ENCODE peak calls at places on chromosomes 7 and 10, in seven cellular contexts. M is fibroblast of the aortic adventitia, F is hypothalamus, Q is HuH-7.5, W is GM10248, K is mucosa of gallbladder, R is EH. V is an unnamed sample.

GRCh38 chr10:86849495-86849894 is 93.1 kb downstream of the BMPR1A start:
- DNase-seq in M (no peak), F (no peak), Q (no peak), W (no peak), K (no peak), R (no peak), V (no peak)

GRCh38 chr7:23687011-23687410 is 7.0 kb downstream of the FAM221A start:
- DNase-seq in M (no peak), F (no peak), Q (no peak), W (no peak), K (no peak), R (no peak), V (no peak)

GRCh38 chr7:116353614-116354013 is 143.3 kb downstream of the TES start:
- DNase-seq in M (peak; percentile 38), F (no peak), Q (no peak), W (no peak), K (no peak), R (no peak), V (peak; percentile 40)

GRCh38 chr7:110803602-110804143 is 287.3 kb upstream of the LRRN3 start:
- DNase-seq in M (no peak), F (no peak), Q (no peak), W (no peak), K (no peak), R (no peak), V (no peak)

GRCh38 chr10:88968316-88968882 is 15.8 kb upstream of the ACTA2 start:
- DNase-seq in M (no peak), F (no peak), Q (no peak), W (no peak), K (no peak), R (peak; percentile 78), V (no peak)

GRCh38 chr10:101562231-101562630 is 25.8 kb downstream of the POLL start:
- DNase-seq in M (no peak), F (no peak), Q (no peak), W (no peak), K (no peak), R (no peak), V (no peak)

GRCh38 chr10:10824611-10825148 is 193.0 kb upstream of the CELF2 start:
- DNase-seq in M (peak; percentile 98), F (no peak), Q (no peak), W (no peak), K (peak; percentile 28), R (peak; percentile 94), V (peak; percentile 91)

GRCh38 chr7:30931927-30932540 is 20.4 kb downstream of the AQP1 start:
- DNase-seq in M (no peak), F (no peak), Q (peak; percentile 4), W (no peak), K (no peak), R (no peak), V (no peak)

GRCh38 chr7:76372984-76373833 is 14.4 kb upstream of the YWHAG start:
- DNase-seq in M (peak; percentile 86), F (no peak), Q (no peak), W (no peak), K (peak; percentile 42), R (peak; percentile 68), V (peak; percentile 79)

GRCh38 chr10:34262965-34263364 is 552.1 kb downstream of the PARD3 start:
- DNase-seq in M (no peak), F (no peak), Q (no peak), W (no peak), K (no peak), R (no peak), V (peak; percentile 21)

GRCh38 chr10:12819656-12820055 is 181.9 kb downstream of the CCDC3 start:
- DNase-seq in M (no peak), F (no peak), Q (no peak), W (no peak), K (no peak), R (no peak), V (no peak)

GRCh38 chr10:6045600-6046457 is 16.3 kb downstream of the IL2RA start:
- DNase-seq in M (no peak), F (no peak), Q (no peak), W (no peak), K (no peak), R (no peak), V (no peak)

GRCh38 chr7:139588632-139589031 is 65.1 kb downstream of the CLEC2L start:
- DNase-seq in M (peak; percentile 51), F (no peak), Q (no peak), W (no peak), K (peak; percentile 19), R (peak; percentile 10), V (peak; percentile 88)

GRCh38 chr7:105838273-105839141 is 37.9 kb downstream of the ATXN7L1 start:
- DNase-seq in M (peak; percentile 69), F (no peak), Q (no peak), W (no peak), K (peak; percentile 59), R (peak; percentile 51), V (peak; percentile 28)

GRCh38 chr10:132612571-132613504 is 75.3 kb downstream of the INPP5A start:
- DNase-seq in M (no peak), F (no peak), Q (no peak), W (no peak), K (no peak), R (no peak), V (no peak)

GRCh38 chr10:47243791-47244190 is 56.2 kb upstream of the GDF10 start:
- DNase-seq in M (no peak), F (no peak), Q (no peak), W (no peak), K (no peak), R (no peak), V (no peak)

GRCh38 chr7:152158801-152159587 is 133.5 kb downstream of the GALNT11 start:
- DNase-seq in M (no peak), F (no peak), Q (no peak), W (peak; percentile 70), K (no peak), R (no peak), V (no peak)

GRCh38 chr10:113438660-113439059 is 114.2 kb upstream of the HABP2 start:
- DNase-seq in M (peak; percentile 10), F (no peak), Q (no peak), W (no peak), K (no peak), R (peak; percentile 25), V (peak; percentile 52)

GRCh38 chr7:100367251-100367620 is 6.1 kb upstream of the PILRA start:
- DNase-seq in M (no peak), F (no peak), Q (no peak), W (no peak), K (no peak), R (no peak), V (no peak)

GRCh38 chr7:140035400-140036223 is 27.1 kb downstream of the PARP12 start:
- DNase-seq in M (peak; percentile 65), F (no peak), Q (no peak), W (no peak), K (no peak), R (peak; percentile 90), V (peak; percentile 43)

GRCh38 chr7:148230341-148230740 is 360.2 kb upstream of the C7orf33 start:
- DNase-seq in M (no peak), F (no peak), Q (no peak), W (no peak), K (no peak), R (no peak), V (no peak)

GRCh38 chr10:10977978-10978377 is 39.7 kb upstream of the CELF2 start:
- DNase-seq in M (peak; percentile 33), F (no peak), Q (no peak), W (no peak), K (no peak), R (peak; percentile 15), V (peak; percentile 7)

GRCh38 chr10:72316748-72317435 is 37.8 kb downstream of the DNAJB12 start:
- DNase-seq in M (no peak), F (no peak), Q (no peak), W (no peak), K (peak; percentile 85), R (no peak), V (no peak)

GRCh38 chr7:130903358-130903974 is 169.5 kb upstream of the KLF14 start:
- DNase-seq in M (peak; percentile 94), F (no peak), Q (peak; percentile 37), W (no peak), K (no peak), R (peak; percentile 96), V (peak; percentile 95)

GRCh38 chr10:117569610-117570395 is 27.3 kb downstream of the EMX2 start:
- DNase-seq in M (no peak), F (no peak), Q (no peak), W (no peak), K (no peak), R (no peak), V (no peak)

GRCh38 chr7:6015917-6016652 is 7.0 kb downstream of the AIMP2 start:
- DNase-seq in M (peak; percentile 100), F (no peak), Q (no peak), W (no peak), K (peak; percentile 46), R (peak; percentile 85), V (peak; percentile 95)

GRCh38 chr10:43702936-43703281 is 54.2 kb upstream of the ZNF32 start:
- DNase-seq in M (no peak), F (no peak), Q (no peak), W (no peak), K (peak; percentile 7), R (no peak), V (no peak)

GRCh38 chr10:46546591-46547330 is 9.7 kb downstream of the GPRIN2 start:
- DNase-seq in M (no peak), F (no peak), Q (no peak), W (no peak), K (no peak), R (no peak), V (no peak)

GRCh38 chr10:110206988-110207804 is at the start of gene MXI1:
- DNase-seq in M (peak; percentile 76), F (peak; percentile 27), Q (peak; percentile 91), W (peak; percentile 77), K (peak; percentile 81), R (peak; percentile 80), V (peak; percentile 86)

GRCh38 chr10:134205-134742 is 981 bp upstream of the ZMYND11 start:
- DNase-seq in M (peak; percentile 18), F (no peak), Q (peak; percentile 36), W (no peak), K (no peak), R (no peak), V (no peak)

GRCh38 chr7:135185471-135186260 is 15.2 kb upstream of the CYREN start:
- DNase-seq in M (no peak), F (no peak), Q (no peak), W (no peak), K (no peak), R (no peak), V (no peak)

GRCh38 chr7:131302876-131303707 is 24.6 kb upstream of the MKLN1 start:
- DNase-seq in M (peak; percentile 62), F (no peak), Q (no peak), W (peak; percentile 30), K (peak; percentile 38), R (peak; percentile 32), V (peak; percentile 45)

GRCh38 chr7:108348913-108349312 is 107.3 kb downstream of the NRCAM start:
- DNase-seq in M (peak; percentile 96), F (no peak), Q (no peak), W (no peak), K (no peak), R (peak; percentile 30), V (peak; percentile 89)

GRCh38 chr7:23404546-23405239 is 65.6 kb downstream of the IGF2BP3 start:
- DNase-seq in M (no peak), F (no peak), Q (no peak), W (no peak), K (no peak), R (no peak), V (no peak)